ENCODE peak calls at places on chromosomes 16 and 17, in four cellular contexts. H, S, V and B are unnamed samples.

GRCh38 chr16:69827527-69827926 is 65.4 kb downstream of the WWP2 start:
- DNase-seq in S (no peak), H (no peak), V (no peak), B (no peak)

GRCh38 chr16:11280616-11281522 is at the start of gene PRM1:
- DNase-seq in S (no peak), V (no peak), H (peak; percentile 31), B (no peak)

GRCh38 chr16:10502766-10503165 is 77.6 kb downstream of the EMP2 start:
- DNase-seq in S (no peak), H (peak; percentile 56), V (no peak), B (no peak)

GRCh38 chr16:54446639-54447038 is 160.1 kb upstream of the IRX3 start:
- DNase-seq in H (no peak), V (no peak), S (no peak), B (no peak)

GRCh38 chr17:82236142-82236971 is 7.5 kb downstream of the SLC16A3 start:
- DNase-seq in H (peak; percentile 84), S (peak; percentile 79), V (peak; percentile 87), B (peak; percentile 91)

GRCh38 chr17:55706808-55707773 is 15.6 kb downstream of the TMEM100 start:
- DNase-seq in S (peak; percentile 12), V (no peak), H (peak; percentile 51), B (peak; percentile 48)

GRCh38 chr16:64122177-64122576 is 999.7 kb downstream of the CDH11 start:
- DNase-seq in V (no peak), S (no peak), H (no peak), B (no peak)

GRCh38 chr17:40473573-40474365 is 27.7 kb downstream of the TNS4 start:
- DNase-seq in S (no peak), H (no peak), V (no peak), B (no peak)

GRCh38 chr17:31327534-31328526 is 6.4 kb upstream of the EVI2A start:
- DNase-seq in S (no peak), V (no peak), H (no peak), B (no peak)

GRCh38 chr17:18364166-18364565 is 816 bp upstream of the SHMT1 start:
- DNase-seq in H (no peak), S (no peak), V (no peak), B (no peak)

GRCh38 chr16:8094696-8095095 is 495.6 kb downstream of the TMEM114 start:
- DNase-seq in S (no peak), V (no peak), H (no peak), B (no peak)
- TF ChIP-seq CREB1 in S (no peak), V (no peak), H (no peak), B (no peak)

GRCh38 chr17:388087-388486 is 35.5 kb upstream of the RPH3AL start:
- DNase-seq in V (no peak), S (no peak), H (no peak), B (no peak)

GRCh38 chr17:385836-386144 is 33.2 kb upstream of the RPH3AL start:
- DNase-seq in S (no peak), V (no peak), H (no peak), B (no peak)

GRCh38 chr17:384622-385194 is 32.1 kb upstream of the RPH3AL start:
- DNase-seq in H (peak; percentile 54), V (no peak), S (no peak), B (no peak)

GRCh38 chr17:385195-385835 is 32.7 kb upstream of the RPH3AL start:
- DNase-seq in V (no peak), S (peak; percentile 63), H (peak; percentile 66), B (peak; percentile 64)

GRCh38 chr17:386145-386876 is 33.7 kb upstream of the RPH3AL start:
- DNase-seq in S (peak; percentile 86), H (peak; percentile 80), V (peak; percentile 69), B (no peak)
- TF ChIP-seq CREB1 in S (no peak), H (no peak), V (no peak), B (no peak)

DNA sequence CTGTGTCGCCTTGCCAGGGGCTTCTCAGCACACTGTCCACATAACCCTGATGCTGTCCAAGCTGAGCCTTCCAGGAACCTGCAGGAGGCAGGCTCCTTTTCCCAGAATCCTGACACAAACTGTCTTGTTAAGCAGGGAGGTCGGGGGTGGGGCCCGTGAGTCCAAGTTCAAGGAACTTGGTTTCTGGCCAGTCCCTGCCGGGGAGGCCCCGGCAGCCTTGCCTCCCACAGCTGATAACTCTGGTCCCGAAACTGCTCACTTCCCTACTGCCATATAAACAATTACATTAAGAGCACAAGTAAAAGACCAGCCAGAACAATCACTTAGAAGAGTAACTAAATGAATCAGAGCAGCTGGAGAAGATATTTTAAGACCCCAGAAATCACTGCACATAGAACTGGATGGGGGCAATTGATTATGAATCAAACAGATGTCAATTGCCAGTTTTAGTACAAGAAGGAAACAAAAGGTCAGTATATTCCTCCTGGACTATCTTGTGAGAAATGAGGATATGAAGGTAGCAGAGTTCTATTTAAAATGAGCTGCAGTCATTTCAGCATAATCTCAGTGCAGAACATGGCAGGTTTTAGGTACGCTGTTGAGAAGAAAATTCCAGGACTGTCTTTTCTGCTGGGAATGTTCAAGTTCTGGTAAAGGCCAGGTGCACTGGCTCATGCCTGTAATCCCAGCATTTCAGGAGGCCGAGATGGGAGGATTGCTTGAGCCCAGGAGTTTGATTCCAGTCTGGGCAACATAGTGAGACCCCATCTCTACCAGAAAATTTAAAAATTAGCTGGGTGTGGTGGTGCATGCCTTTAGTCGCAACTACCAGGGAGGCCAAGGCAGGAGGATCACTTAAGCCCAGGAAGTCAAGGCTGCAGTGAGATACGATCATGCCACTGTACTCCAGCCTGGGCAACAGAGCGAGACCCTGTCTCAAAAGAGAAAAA is 169.8 kb downstream of the PITPNC1 start:
- DNase-seq in S (peak; percentile 19), V (peak; percentile 11), H (peak; percentile 40), B (no peak)
- TF ChIP-seq CREB1 in S (no peak), V (no peak), H (no peak), B (no peak)

DNA sequence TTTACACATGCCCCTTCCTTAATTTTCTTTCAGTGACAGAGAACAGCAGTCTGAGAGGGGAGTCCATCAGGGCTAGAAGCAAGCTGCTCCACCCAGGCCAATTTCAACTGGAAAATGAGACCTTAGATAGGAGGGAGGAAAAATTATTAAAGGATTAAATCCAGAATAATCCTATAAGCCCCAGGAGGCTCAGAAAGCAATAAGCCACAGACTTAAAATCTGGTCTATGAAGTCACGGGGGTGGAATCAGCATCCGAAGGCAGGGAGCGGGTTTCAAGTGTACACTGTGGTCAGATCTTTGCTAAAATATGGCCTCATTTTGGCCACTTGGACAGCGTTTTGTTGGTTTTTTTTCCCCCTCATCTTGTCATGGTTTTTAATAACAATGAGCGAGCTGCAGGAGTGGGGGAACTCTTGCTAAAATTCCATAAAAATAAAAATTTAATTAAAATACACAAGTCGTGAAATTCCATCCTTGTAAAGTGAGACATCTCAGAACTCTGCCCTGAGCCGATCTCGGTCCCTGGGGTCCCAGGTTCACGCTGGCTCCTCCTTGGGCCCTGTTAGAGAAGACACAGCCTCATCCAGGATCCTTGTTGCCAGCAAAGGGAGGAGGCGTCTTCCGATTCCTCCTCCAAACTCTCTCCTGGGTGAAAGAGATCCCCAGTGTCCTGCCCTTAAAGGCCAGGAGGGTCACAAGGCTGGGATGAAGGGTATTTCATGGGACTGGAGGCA is 51.7 kb upstream of the ETV4 start:
- DNase-seq in H (no peak), S (no peak), V (no peak), B (no peak)
- TF ChIP-seq CREB1 in H (no peak), S (no peak), V (no peak), B (no peak)

GRCh38 chr16:75250089-75250808 is 1.2 kb downstream of the BCAR1 start:
- DNase-seq in S (peak; percentile 46), V (no peak), H (peak; percentile 59), B (no peak)

GRCh38 chr16:75252049-75252864 is 833 bp upstream of the BCAR1 start:
- DNase-seq in S (no peak), V (no peak), H (no peak), B (no peak)

GRCh38 chr16:75251280-75252048 is at the start of gene BCAR1:
- DNase-seq in S (peak; percentile 93), H (peak; percentile 95), V (peak; percentile 92), B (peak; percentile 89)

GRCh38 chr16:75249441-75249840 is 2.0 kb downstream of the BCAR1 start:
- DNase-seq in H (no peak), V (no peak), S (no peak), B (no peak)

GRCh38 chr16:75250809-75251279 is 580 bp downstream of the BCAR1 start:
- DNase-seq in S (no peak), V (peak; percentile 51), H (no peak), B (no peak)
- TF ChIP-seq CREB1 in S (no peak), V (no peak), H (no peak), B (no peak)

GRCh38 chr17:60171753-60172079 is 21.9 kb downstream of the CA4 start:
- DNase-seq in V (no peak), H (no peak), S (no peak), B (no peak)

GRCh38 chr17:60170835-60171752 is 21.3 kb downstream of the CA4 start:
- DNase-seq in H (no peak), S (no peak), V (no peak), B (no peak)

GRCh38 chr17:60168654-60169053 is 18.9 kb downstream of the CA4 start:
- DNase-seq in S (no peak), H (no peak), V (no peak), B (no peak)

GRCh38 chr17:60167095-60167741 is 17.4 kb downstream of the CA4 start:
- DNase-seq in V (no peak), H (no peak), S (no peak), B (no peak)

DNA sequence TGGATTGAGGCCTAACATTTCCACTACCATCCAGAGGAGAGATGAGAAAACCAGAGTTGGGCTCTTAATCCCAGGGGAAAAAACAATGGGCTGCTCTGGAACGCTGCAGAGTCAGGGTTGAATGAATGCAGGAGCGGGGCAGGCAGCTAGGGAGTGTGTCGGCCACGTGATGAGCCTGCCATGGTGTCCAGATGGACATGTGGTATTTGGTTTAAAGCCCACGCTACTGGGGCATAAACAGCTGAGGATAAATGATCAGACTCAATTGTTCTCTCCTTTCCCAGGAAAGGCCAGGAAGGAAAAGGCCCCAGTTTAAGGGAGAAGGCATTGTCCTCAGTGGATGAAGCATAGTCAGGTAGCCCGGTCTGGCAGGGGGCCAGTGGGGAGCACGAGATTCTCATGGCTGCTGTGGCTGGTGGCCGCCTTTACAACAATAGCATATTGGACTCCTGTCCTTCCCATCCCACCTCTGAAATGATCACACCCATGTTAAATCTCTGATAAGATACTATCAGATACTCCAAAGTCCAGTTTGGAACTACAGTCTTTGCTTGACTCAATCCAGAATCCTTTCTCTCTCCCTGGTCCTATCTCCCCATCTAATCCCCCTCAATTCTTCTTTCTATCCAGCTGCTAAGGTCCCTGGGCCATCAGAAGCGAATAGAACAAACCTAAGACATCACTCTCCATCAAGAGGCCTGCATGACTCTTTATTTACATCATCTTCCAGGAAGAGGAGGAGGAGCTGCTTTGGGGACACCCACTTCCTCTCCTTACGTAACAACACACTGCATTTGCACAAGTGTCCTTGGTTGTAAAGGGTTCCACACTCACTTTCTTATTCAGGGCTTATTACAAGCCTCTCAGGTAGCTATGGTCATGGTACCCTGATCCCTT is 20.4 kb downstream of the CA4 start:
- DNase-seq in S (no peak), V (no peak), H (no peak), B (no peak)
- TF ChIP-seq CREB1 in S (no peak), V (no peak), H (no peak), B (no peak)

DNA sequence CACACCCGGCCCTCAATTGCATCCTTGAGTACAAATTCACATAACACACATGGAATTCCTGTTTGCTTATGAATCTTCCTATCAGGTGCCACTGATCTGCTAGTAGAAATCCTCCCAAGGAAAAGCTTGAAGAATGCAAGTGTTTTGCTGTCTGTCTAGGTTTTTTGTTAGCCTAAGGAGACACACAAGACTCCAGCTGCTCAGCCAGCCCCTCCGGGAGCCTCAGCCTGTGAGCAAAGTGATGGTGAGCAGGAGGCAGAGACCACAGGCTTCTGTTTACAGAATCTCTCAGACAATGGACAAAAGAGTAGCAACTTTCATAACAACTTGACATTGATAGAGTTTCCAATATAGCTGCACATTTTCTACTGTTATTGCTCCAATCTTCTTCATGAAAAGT is 18.4 kb upstream of the PRKCA start:
- DNase-seq in V (no peak), H (no peak), S (no peak), B (no peak)
- TF ChIP-seq CREB1 in V (no peak), H (no peak), S (no peak), B (no peak)